ENCODE peak calls at places on chromosome 2, in ten cellular contexts. O, G, D, V, Z, W, Y, L, K and E are unnamed samples.

GRCh38 chr2:239395524-239395923 is 5.3 kb downstream of the HDAC4 start:
- DNase-seq in O (peak), G (no peak), D (no peak), V (no peak), Z (no peak), W (no peak), Y (no peak), L (no peak), K (no peak), E (no peak)

GRCh38 chr2:187575081-187576067 is 21.1 kb upstream of the TFPI start:
- DNase-seq in O (no peak), G (no peak), D (no peak), V (peak), Z (no peak), W (no peak), Y (peak), L (no peak), K (no peak), E (no peak)

GRCh38 chr2:170332676-170333402 is 154.9 kb downstream of the MYO3B start:
- DNase-seq in O (no peak), G (no peak), D (no peak), V (no peak), Z (no peak), W (no peak), Y (no peak), L (no peak), K (no peak), E (no peak)

GRCh38 chr2:12728221-12728777 is 11.6 kb downstream of the TRIB2 start:
- DNase-seq in O (no peak), G (no peak), D (no peak), V (no peak), Z (no peak), W (no peak), Y (no peak), L (peak), K (no peak), E (no peak)

GRCh38 chr2:102185347-102185746 is 1.5 kb upstream of the IL1RL2 start:
- DNase-seq in O (no peak), G (peak), D (no peak), V (no peak), Z (no peak), W (no peak), Y (peak), L (no peak), K (no peak), E (no peak)

GRCh38 chr2:219386532-219387280 is 1.0 kb downstream of the DNPEP start:
- DNase-seq in O (no peak), G (no peak), D (no peak), V (no peak), Z (no peak), W (no peak), Y (no peak), L (no peak), K (no peak), E (no peak)

GRCh38 chr2:195683174-195683573 is 26.1 kb downstream of the SLC39A10 start:
- DNase-seq in O (no peak), G (no peak), D (no peak), V (peak), Z (no peak), W (no peak), Y (no peak), L (no peak), K (no peak), E (no peak)

GRCh38 chr2:98027535-98027934 is 31.8 kb upstream of the TMEM131 start:
- DNase-seq in O (no peak), G (no peak), D (no peak), V (no peak), Z (no peak), W (no peak), Y (no peak), L (no peak), K (no peak), E (no peak)

GRCh38 chr2:31049913-31050588 is 88.2 kb downstream of the GALNT14 start:
- DNase-seq in O (no peak), G (no peak), D (no peak), V (no peak), Z (no peak), W (no peak), Y (no peak), L (no peak), K (no peak), E (no peak)

GRCh38 chr2:237944302-237944701 is 22.5 kb upstream of the UBE2F start:
- DNase-seq in O (no peak), G (no peak), D (peak), V (no peak), Z (no peak), W (no peak), Y (no peak), L (no peak), K (no peak), E (no peak)

GRCh38 chr2:20050712-20051517 is 513 bp downstream of the LAPTM4A start:
- DNase-seq in O (peak), G (peak), D (no peak), V (peak), Z (peak), W (peak), Y (peak), L (no peak), K (peak), E (peak)

GRCh38 chr2:12717988-12718661 is 1.4 kb downstream of the TRIB2 start:
- DNase-seq in O (peak), G (no peak), D (no peak), V (peak), Z (peak), W (no peak), Y (peak), L (no peak), K (peak), E (no peak)

GRCh38 chr2:216658702-216659231 is 25.5 kb downstream of the IGFBP2 start:
- DNase-seq in O (no peak), G (no peak), D (no peak), V (no peak), Z (no peak), W (no peak), Y (no peak), L (no peak), K (no peak), E (no peak)

GRCh38 chr2:179412116-179412515 is 147.5 kb upstream of the SESTD1 start:
- DNase-seq in O (no peak), G (no peak), D (no peak), V (peak), Z (no peak), W (no peak), Y (no peak), L (no peak), K (no peak), E (no peak)

GRCh38 chr2:37318401-37318800 is 6.2 kb downstream of the PRKD3 start:
- DNase-seq in O (no peak), G (no peak), D (no peak), V (peak), Z (no peak), W (no peak), Y (no peak), L (no peak), K (no peak), E (no peak)

GRCh38 chr2:150135223-150135883 is 352.1 kb downstream of the RND3 start:
- DNase-seq in O (no peak), G (no peak), D (no peak), V (no peak), Z (peak), W (no peak), Y (no peak), L (no peak), K (no peak), E (no peak)

GRCh38 chr2:30361751-30362394 is 85.2 kb upstream of the LCLAT1 start:
- DNase-seq in O (no peak), G (no peak), D (no peak), V (no peak), Z (no peak), W (no peak), Y (no peak), L (no peak), K (no peak), E (no peak)

GRCh38 chr2:121564905-121565304 is 34.2 kb downstream of the RNU4ATAC start:
- DNase-seq in O (no peak), G (no peak), D (no peak), V (no peak), Z (no peak), W (no peak), Y (no peak), L (no peak), K (no peak), E (no peak)

GRCh38 chr2:122391726-122392125 is 636.3 kb downstream of the TSN start:
- DNase-seq in O (no peak), G (no peak), D (no peak), V (no peak), Z (no peak), W (no peak), Y (no peak), L (no peak), K (no peak), E (no peak)

GRCh38 chr2:33015421-33016142 is 68.8 kb downstream of the LTBP1 start:
- DNase-seq in O (no peak), G (no peak), D (no peak), V (peak), Z (peak), W (no peak), Y (no peak), L (no peak), K (peak), E (peak)

GRCh38 chr2:33222309-33222708 is 254.1 kb upstream of the RASGRP3 start:
- DNase-seq in O (no peak), G (no peak), D (no peak), V (no peak), Z (no peak), W (no peak), Y (no peak), L (no peak), K (no peak), E (no peak)

GRCh38 chr2:101823347-101823791 is 125.9 kb downstream of the MAP4K4 start:
- DNase-seq in O (peak), G (peak), D (peak), V (peak), Z (peak), W (peak), Y (peak), L (no peak), K (peak), E (no peak)

GRCh38 chr2:6927753-6928152 is 10.5 kb downstream of the RNF144A start:
- DNase-seq in O (no peak), G (no peak), D (no peak), V (no peak), Z (no peak), W (no peak), Y (no peak), L (no peak), K (no peak), E (no peak)

GRCh38 chr2:131104487-131105155 is 515 bp upstream of the PLEKHB2 start:
- DNase-seq in O (peak), G (peak), D (peak), V (peak), Z (peak), W (peak), Y (peak), L (peak), K (peak), E (peak)

GRCh38 chr2:144659731-144660275 is 139.9 kb upstream of the ZEB2 start:
- DNase-seq in O (no peak), G (peak), D (peak), V (peak), Z (no peak), W (peak), Y (no peak), L (no peak), K (peak), E (peak)

GRCh38 chr2:85161626-85161960 is 28.4 kb downstream of the TCF7L1 start:
- DNase-seq in O (no peak), G (no peak), D (no peak), V (peak), Z (no peak), W (no peak), Y (no peak), L (no peak), K (no peak), E (peak)

GRCh38 chr2:223396993-223397392 is 205.2 kb downstream of the SCG2 start:
- DNase-seq in O (no peak), G (no peak), D (no peak), V (no peak), Z (no peak), W (no peak), Y (no peak), L (no peak), K (no peak), E (no peak)

GRCh38 chr2:20491739-20492531 is 45.1 kb downstream of the RHOB start:
- DNase-seq in O (peak), G (peak), D (peak), V (no peak), Z (no peak), W (no peak), Y (no peak), L (no peak), K (peak), E (peak)

GRCh38 chr2:202056611-202057010 is 16.4 kb upstream of the KIAA2012 start:
- DNase-seq in O (no peak), G (no peak), D (no peak), V (peak), Z (no peak), W (no peak), Y (no peak), L (no peak), K (no peak), E (no peak)

GRCh38 chr2:219041252-219041651 is at the start of gene CFAP65:
- DNase-seq in O (no peak), G (peak), D (peak), V (peak), Z (peak), W (no peak), Y (peak), L (no peak), K (no peak), E (no peak)

GRCh38 chr2:47735912-47736311 is 47.0 kb upstream of the MSH6 start:
- DNase-seq in O (no peak), G (no peak), D (no peak), V (no peak), Z (no peak), W (no peak), Y (no peak), L (no peak), K (no peak), E (no peak)

GRCh38 chr2:54724150-54724559 is 693 bp downstream of the EML6 start:
- DNase-seq in O (no peak), G (no peak), D (no peak), V (no peak), Z (no peak), W (no peak), Y (peak), L (no peak), K (no peak), E (no peak)

GRCh38 chr2:60957643-60958042 is 59.9 kb upstream of the PEX13 start:
- DNase-seq in O (no peak), G (no peak), D (no peak), V (no peak), Z (peak), W (peak), Y (peak), L (no peak), K (no peak), E (no peak)

GRCh38 chr2:36352024-36352398 is 3.6 kb upstream of the CRIM1 start:
- DNase-seq in O (no peak), G (peak), D (peak), V (peak), Z (no peak), W (no peak), Y (peak), L (no peak), K (no peak), E (no peak)

GRCh38 chr2:103898561-103898960 is 955.4 kb upstream of the POU3F3 start:
- DNase-seq in O (no peak), G (no peak), D (no peak), V (no peak), Z (no peak), W (no peak), Y (no peak), L (no peak), K (no peak), E (no peak)

GRCh38 chr2:45009303-45009927 is at the start of gene SIX2:
- DNase-seq in O (peak), G (peak), D (peak), V (peak), Z (peak), W (peak), Y (peak), L (no peak), K (peak), E (no peak)

GRCh38 chr2:204748286-204748685 is 203.0 kb downstream of the PARD3B start:
- DNase-seq in O (no peak), G (no peak), D (no peak), V (no peak), Z (no peak), W (no peak), Y (no peak), L (no peak), K (no peak), E (no peak)

GRCh38 chr2:196586511-196586991 is 53.0 kb upstream of the CCDC150 start:
- DNase-seq in O (no peak), G (no peak), D (no peak), V (peak), Z (no peak), W (no peak), Y (peak), L (no peak), K (no peak), E (peak)

GRCh38 chr2:22499082-22499844 is 885.7 kb upstream of the KLHL29 start:
- DNase-seq in O (peak), G (no peak), D (no peak), V (no peak), Z (no peak), W (peak), Y (no peak), L (no peak), K (peak), E (no peak)

GRCh38 chr2:69700381-69700780 is 41.6 kb upstream of the ANXA4 start:
- DNase-seq in O (no peak), G (no peak), D (no peak), V (no peak), Z (no peak), W (no peak), Y (no peak), L (no peak), K (no peak), E (no peak)

GRCh38 chr2:69703189-69703588 is 38.7 kb upstream of the ANXA4 start:
- DNase-seq in O (no peak), G (no peak), D (no peak), V (no peak), Z (no peak), W (no peak), Y (no peak), L (no peak), K (no peak), E (no peak)

GRCh38 chr2:69701100-69701945 is 40.6 kb upstream of the ANXA4 start:
- DNase-seq in O (no peak), G (no peak), D (no peak), V (no peak), Z (no peak), W (no peak), Y (peak), L (no peak), K (no peak), E (no peak)

GRCh38 chr2:69709290-69709689 is 32.6 kb upstream of the ANXA4 start:
- DNase-seq in O (no peak), G (no peak), D (no peak), V (no peak), Z (no peak), W (no peak), Y (peak), L (no peak), K (no peak), E (no peak)

DNA sequence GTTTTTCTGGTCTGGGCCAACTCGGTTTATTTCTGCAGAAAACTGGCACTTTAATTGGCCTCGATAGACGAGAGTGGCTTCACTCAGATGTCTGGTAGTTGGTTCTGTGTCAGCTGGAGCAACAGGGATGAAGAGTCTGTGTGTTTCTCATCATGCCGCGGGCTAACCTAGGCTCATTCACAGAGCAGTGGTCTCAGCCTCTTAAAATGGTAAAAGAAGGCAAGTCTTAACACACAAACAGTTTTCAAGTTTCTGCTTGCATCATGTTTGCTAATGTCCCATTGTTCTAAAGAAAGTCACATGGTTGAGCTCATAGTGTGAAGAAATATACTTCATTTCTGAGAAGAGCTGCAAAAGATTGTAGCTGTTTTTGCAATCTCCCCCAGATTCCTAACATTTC is 37.5 kb upstream of the ANXA4 start:
- DNase-seq in O (no peak), G (no peak), D (no peak), V (no peak), Z (no peak), W (no peak), Y (no peak), L (no peak), K (no peak), E (no peak)
- TF ChIP-seq POLR2A in O (no peak), G (no peak), D (no peak), V (no peak), Z (no peak), W (no peak), Y (no peak), L (no peak), K (no peak), E (no peak)

GRCh38 chr2:127408004-127408806 is 10.0 kb upstream of the PROC start:
- DNase-seq in O (peak), G (peak), D (peak), V (peak), Z (peak), W (peak), Y (peak), L (peak), K (peak), E (peak)
- TF ChIP-seq POLR2A in O (no peak), G (peak), D (no peak), V (peak), Z (peak), W (no peak), Y (no peak), L (no peak), K (peak), E (peak)

GRCh38 chr2:39246382-39246980 is 2.7 kb upstream of the CDKL4 start:
- DNase-seq in O (no peak), G (no peak), D (no peak), V (no peak), Z (no peak), W (no peak), Y (no peak), L (no peak), K (no peak), E (no peak)
- TF ChIP-seq POLR2A in O (no peak), G (no peak), D (no peak), V (no peak), Z (no peak), W (no peak), Y (no peak), L (no peak), K (no peak), E (no peak)

GRCh38 chr2:9802576-9802993 is 40.7 kb upstream of the TAF1B start:
- DNase-seq in O (peak), G (no peak), D (no peak), V (no peak), Z (peak), W (no peak), Y (no peak), L (no peak), K (peak), E (no peak)

GRCh38 chr2:9799729-9800632 is 43.3 kb upstream of the TAF1B start:
- DNase-seq in O (peak), G (peak), D (peak), V (peak), Z (peak), W (peak), Y (peak), L (peak), K (peak), E (peak)

GRCh38 chr2:9800639-9800974 is 42.7 kb upstream of the TAF1B start:
- DNase-seq in O (no peak), G (no peak), D (no peak), V (no peak), Z (no peak), W (no peak), Y (no peak), L (no peak), K (peak), E (no peak)

GRCh38 chr2:9799011-9799596 is 44.2 kb upstream of the TAF1B start:
- DNase-seq in O (no peak), G (no peak), D (no peak), V (no peak), Z (peak), W (no peak), Y (no peak), L (no peak), K (peak), E (no peak)

DNA sequence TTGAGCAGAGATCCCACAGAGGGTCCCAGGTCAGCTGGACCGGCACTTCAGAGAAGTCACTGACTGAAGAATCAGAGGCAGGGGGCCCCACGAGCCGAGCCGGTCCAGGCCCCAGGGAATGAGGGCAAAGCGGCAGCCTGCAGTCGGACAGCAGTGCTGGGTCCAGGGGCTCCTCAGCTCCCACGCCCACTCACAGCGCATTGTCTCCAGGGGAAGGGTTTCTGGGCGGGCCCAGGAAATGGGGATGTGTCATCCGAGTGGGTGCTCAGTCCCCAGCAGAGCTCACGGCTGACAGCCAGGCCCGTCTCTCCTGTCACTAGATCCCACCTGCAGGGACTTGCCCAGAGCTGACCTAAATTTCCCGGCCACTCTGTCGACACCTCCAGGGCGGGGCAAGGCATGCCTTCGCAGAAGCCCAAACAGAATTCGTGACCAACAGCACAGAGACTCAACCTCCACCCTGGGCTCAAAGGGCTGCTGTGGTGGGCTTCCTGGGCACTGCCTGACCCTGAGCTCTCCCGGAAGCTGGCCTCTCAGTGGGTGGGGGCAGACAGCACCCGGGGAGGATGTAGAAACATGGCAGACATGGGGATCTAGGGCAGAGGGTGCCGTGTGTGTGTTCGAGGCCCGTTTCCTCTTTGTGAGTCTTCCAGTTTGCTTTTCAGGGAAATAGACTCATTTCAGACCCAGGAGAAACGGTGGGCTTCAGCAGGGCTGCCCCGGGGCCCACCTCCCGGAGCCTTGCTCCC is 42.1 kb upstream of the TAF1B start:
- DNase-seq in O (no peak), G (peak), D (no peak), V (peak), Z (peak), W (peak), Y (no peak), L (peak), K (peak), E (peak)
- TF ChIP-seq POLR2A in O (no peak), G (no peak), D (no peak), V (no peak), Z (no peak), W (no peak), Y (no peak), L (peak), K (no peak), E (no peak)

GRCh38 chr2:111897924-111898702 is at the start of gene MERTK:
- DNase-seq in O (peak), G (peak), D (peak), V (peak), Z (peak), W (peak), Y (peak), L (peak), K (peak), E (peak)
- TF ChIP-seq POLR2A in O (peak), G (peak), D (peak), V (no peak), Z (peak), W (no peak), Y (peak), L (no peak), K (peak), E (no peak)